ENCODE peak calls at places on chromosome 13, in eight cellular contexts. P, F, L, D, T, X, N and W are unnamed samples.

GRCh38 chr13:30776661-30777060 is 41.3 kb downstream of the ALOX5AP start:
- DNase-seq in P (no peak), F (no peak), L (no peak), D (no peak), T (no peak), X (no peak), N (no peak), W (no peak)

GRCh38 chr13:29522044-29522685 is 73.3 kb downstream of the SLC7A1 start:
- DNase-seq in P (peak), F (no peak), L (no peak), D (no peak), T (no peak), X (no peak), N (no peak), W (no peak)

GRCh38 chr13:25648996-25649633 is 277.3 kb downstream of the ATP8A2 start:
- DNase-seq in P (no peak), F (no peak), L (no peak), D (no peak), T (no peak), X (no peak), N (no peak), W (peak)

GRCh38 chr13:74210693-74211393 is 76.6 kb upstream of the KLF12 start:
- DNase-seq in P (no peak), F (no peak), L (no peak), D (peak), T (no peak), X (no peak), N (peak), W (peak)

GRCh38 chr13:113963376-113963775 is 10.5 kb downstream of the C13orf46 start:
- DNase-seq in P (no peak), F (peak), L (no peak), D (no peak), T (no peak), X (no peak), N (no peak), W (no peak)

GRCh38 chr13:56903710-56904109 is 237.0 kb upstream of the PRR20A start:
- DNase-seq in P (no peak), F (no peak), L (no peak), D (no peak), T (no peak), X (no peak), N (no peak), W (no peak)

GRCh38 chr13:98270819-98271218 is 93.8 kb upstream of the RNF113B start:
- DNase-seq in P (no peak), F (no peak), L (no peak), D (no peak), T (no peak), X (no peak), N (no peak), W (no peak)

GRCh38 chr13:43545317-43545874 is 241.4 kb downstream of the ENOX1 start:
- DNase-seq in P (no peak), F (no peak), L (no peak), D (no peak), T (no peak), X (no peak), N (peak), W (no peak)

GRCh38 chr13:66914155-66914554 is 316.0 kb downstream of the PCDH9 start:
- DNase-seq in P (no peak), F (no peak), L (no peak), D (no peak), T (no peak), X (no peak), N (no peak), W (no peak)

GRCh38 chr13:39373108-39373507 is 229.9 kb downstream of the LHFPL6 start:
- DNase-seq in P (no peak), F (no peak), L (no peak), D (no peak), T (no peak), X (no peak), N (no peak), W (no peak)

GRCh38 chr13:74678308-74678958 is 544.2 kb upstream of the KLF12 start:
- DNase-seq in P (no peak), F (no peak), L (no peak), D (no peak), T (no peak), X (no peak), N (no peak), W (no peak)

GRCh38 chr13:114012921-114013320 is 39.0 kb upstream of the C13orf46 start:
- DNase-seq in P (no peak), F (no peak), L (no peak), D (no peak), T (no peak), X (no peak), N (no peak), W (no peak)

GRCh38 chr13:25406377-25406776 is 34.6 kb downstream of the ATP8A2 start:
- DNase-seq in P (no peak), F (no peak), L (no peak), D (no peak), T (no peak), X (no peak), N (no peak), W (peak)

GRCh38 chr13:89361909-89362308 is 1690.7 kb downstream of the SLITRK5 start:
- DNase-seq in P (no peak), F (no peak), L (no peak), D (no peak), T (no peak), X (no peak), N (no peak), W (peak)
- TF ChIP-seq CTCF in P (no peak), F (no peak), L (peak), D (peak), T (no peak), X (no peak), N (no peak), W (peak)

GRCh38 chr13:40681341-40682051 is 15.1 kb upstream of the FOXO1 start:
- DNase-seq in P (no peak), F (no peak), L (no peak), D (no peak), T (no peak), X (no peak), N (no peak), W (no peak)
- H3K4me3 ChIP-seq in P (no peak), F (no peak), L (no peak), D (no peak), T (no peak), X (no peak), N (no peak), W (no peak)

GRCh38 chr13:20714563-20715339 is 11.3 kb downstream of the IL17D start:
- DNase-seq in P (peak), F (peak), L (no peak), D (peak), T (peak), X (no peak), N (peak), W (no peak)
- TF ChIP-seq CTCF in P (no peak), F (no peak), L (no peak), D (no peak), T (no peak), X (no peak), N (no peak), W (no peak)

GRCh38 chr13:32824061-32824460 is 192.2 kb upstream of the KL start:
- DNase-seq in P (no peak), F (no peak), L (no peak), D (no peak), T (no peak), X (no peak), N (no peak), W (no peak)
- H3K4me3 ChIP-seq in P (no peak), F (no peak), L (no peak), D (no peak), T (no peak), X (no peak), N (no peak), W (no peak)

GRCh38 chr13:45209229-45209628 is 8.4 kb upstream of the KCTD4 start:
- DNase-seq in P (no peak), F (no peak), L (no peak), D (no peak), T (no peak), X (no peak), N (no peak), W (peak)

GRCh38 chr13:45206340-45206739 is 5.5 kb upstream of the KCTD4 start:
- DNase-seq in P (no peak), F (no peak), L (peak), D (peak), T (no peak), X (no peak), N (no peak), W (peak)

GRCh38 chr13:45205124-45205523 is 4.3 kb upstream of the KCTD4 start:
- DNase-seq in P (no peak), F (no peak), L (no peak), D (no peak), T (no peak), X (no peak), N (no peak), W (no peak)

GRCh38 chr13:45208132-45208531 is 7.3 kb upstream of the KCTD4 start:
- DNase-seq in P (no peak), F (no peak), L (no peak), D (no peak), T (no peak), X (no peak), N (no peak), W (no peak)

DNA sequence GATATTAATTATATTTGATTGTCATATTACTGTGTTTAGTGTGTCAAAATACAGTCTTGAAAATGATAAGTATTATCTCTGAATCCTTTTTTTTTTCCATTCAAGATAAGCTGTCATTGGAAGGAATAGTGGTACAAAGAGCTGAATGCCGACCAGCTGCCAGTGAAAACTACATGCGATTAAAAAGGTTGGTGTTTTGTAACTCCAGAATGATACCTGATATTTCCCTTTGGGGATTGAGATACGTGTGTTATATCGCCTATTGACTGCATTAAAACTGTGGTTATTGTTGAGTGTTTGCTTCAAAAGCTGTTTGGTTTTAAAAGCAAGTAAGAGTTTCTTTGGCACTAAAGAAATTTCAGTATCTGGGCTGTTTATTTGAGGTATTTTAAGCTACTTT is 6.5 kb upstream of the KCTD4 start:
- DNase-seq in P (no peak), F (no peak), L (no peak), D (no peak), T (no peak), X (no peak), N (no peak), W (peak)
- TF ChIP-seq CTCF in P (no peak), F (no peak), L (no peak), D (no peak), T (no peak), X (no peak), N (no peak), W (no peak)

DNA sequence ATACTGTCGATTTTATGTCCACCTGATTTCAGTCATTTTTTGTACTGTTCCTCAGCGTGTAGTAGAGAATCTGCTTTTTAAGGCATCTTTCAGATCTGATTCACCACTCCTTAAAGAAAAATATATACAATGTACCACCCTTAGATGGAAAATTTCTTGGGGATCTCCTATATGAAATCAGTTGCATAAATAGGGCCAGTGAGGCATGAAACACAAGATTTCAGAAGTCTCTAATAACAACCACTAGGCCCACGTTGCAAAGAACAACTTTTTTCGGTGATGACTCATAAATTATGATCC is 1.4 kb downstream of the USP12 start:
- DNase-seq in P (no peak), F (no peak), L (no peak), D (no peak), T (no peak), X (no peak), N (no peak), W (peak)
- H3K4me3 ChIP-seq in P (no peak), F (peak), L (peak), D (peak), T (peak), X (peak), N (peak), W (peak)

GRCh38 chr13:112874751-112875300 is 94.2 kb upstream of the MCF2L start:
- DNase-seq in P (no peak), F (peak), L (no peak), D (no peak), T (no peak), X (no peak), N (no peak), W (no peak)
- TF ChIP-seq CTCF in P (no peak), F (no peak), L (no peak), D (no peak), T (no peak), X (no peak), N (no peak), W (no peak)

DNA sequence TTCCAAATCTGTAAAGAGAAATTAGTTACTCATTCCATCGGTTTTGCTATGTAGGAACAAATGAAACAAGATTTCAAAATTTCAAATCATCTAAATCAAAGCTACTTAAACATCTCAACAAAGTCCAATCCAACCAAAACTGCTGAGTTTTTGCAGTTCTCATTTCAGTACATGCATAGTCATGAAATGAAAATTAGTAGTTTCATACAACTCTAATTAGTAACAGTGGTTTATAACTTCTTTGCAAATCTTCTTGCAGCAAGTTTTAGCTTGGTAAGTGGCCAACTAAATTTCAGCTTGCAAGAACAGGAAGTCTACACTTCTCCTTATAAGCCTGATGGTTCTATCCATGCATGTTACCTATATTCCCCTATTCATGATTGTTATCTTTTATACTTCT is 75.6 kb downstream of the SPRY2 start:
- DNase-seq in P (no peak), F (no peak), L (no peak), D (no peak), T (no peak), X (no peak), N (no peak), W (no peak)
- H3K4me3 ChIP-seq in P (no peak), F (no peak), L (no peak), D (no peak), T (no peak), X (no peak), N (no peak), W (no peak)